ENCODE peak calls at places on chromosomes 11 and 22, in seven cellular contexts. T, Q, R, V, M, J and K are unnamed samples.

GRCh38 chr11:64334764-64335741 is 5.0 kb upstream of the CCDC88B start:
- DNase-seq in V (peak; percentile 100), T (no peak), M (peak; percentile 81), J (no peak), Q (peak; percentile 95), R (no peak), K (peak; percentile 45)

GRCh38 chr11:68904458-68904847 is 762 bp downstream of the IGHMBP2 start:
- DNase-seq in M (peak; percentile 11), T (peak; percentile 33), R (no peak), V (no peak), J (no peak), Q (no peak), K (peak; percentile 57)

GRCh38 chr11:89604281-89604680 is 105.8 kb upstream of the TRIM77 start:
- DNase-seq in R (no peak), Q (no peak), V (no peak), T (no peak), J (no peak), M (no peak), K (no peak)

GRCh38 chr11:44709966-44710365 is 16.8 kb upstream of the TSPAN18 start:
- DNase-seq in R (no peak), J (no peak), V (peak; percentile 14), Q (peak; percentile 27), M (peak; percentile 76), T (no peak), K (peak; percentile 68)

GRCh38 chr11:73596547-73596946 is 1.4 kb downstream of the FAM168A start:
- DNase-seq in Q (no peak), R (no peak), T (no peak), V (no peak), J (no peak), M (no peak), K (no peak)

GRCh38 chr22:36816635-36817428 is at the start of gene PVALB:
- DNase-seq in T (no peak), R (no peak), V (peak; percentile 29), M (peak; percentile 65), Q (peak; percentile 22), J (no peak), K (peak; percentile 65)

GRCh38 chr22:17773606-17774205 is 563 bp downstream of the BID start:
- DNase-seq in T (no peak), M (peak; percentile 29), V (peak; percentile 47), J (peak; percentile 50), Q (peak; percentile 24), R (no peak), K (peak; percentile 42)

GRCh38 chr11:41461057-41461681 is 1.7 kb upstream of the LRRC4C start:
- DNase-seq in R (no peak), M (peak; percentile 11), T (peak; percentile 2), V (peak; percentile 50), J (no peak), Q (peak; percentile 33), K (peak; percentile 28)

GRCh38 chr11:73143126-73143838 is 1.2 kb upstream of the FCHSD2 start:
- DNase-seq in J (no peak), T (peak; percentile 95), R (no peak), Q (peak; percentile 19), M (peak; percentile 49), V (no peak), K (peak; percentile 45)

GRCh38 chr11:60987577-60988277 is 16.2 kb downstream of the CD6 start:
- DNase-seq in Q (no peak), R (no peak), V (no peak), J (no peak), T (no peak), M (no peak), K (no peak)

GRCh38 chr11:61685611-61685955 is 5.4 kb downstream of the DAGLA start:
- DNase-seq in J (no peak), T (no peak), Q (no peak), R (no peak), V (no peak), M (no peak), K (no peak)

GRCh38 chr22:46963672-46964545 is 201.5 kb downstream of the TBC1D22A start:
- DNase-seq in R (no peak), M (no peak), Q (no peak), T (no peak), V (no peak), J (no peak), K (no peak)

GRCh38 chr11:119195680-119196079 is 10.4 kb downstream of the NHERF4 start:
- DNase-seq in R (no peak), Q (peak; percentile 62), M (peak; percentile 73), T (no peak), V (peak; percentile 73), J (no peak), K (peak; percentile 81)